ENCODE peak calls at places on chromosomes 6 and 20, in five cellular contexts. X, U, E, D and N are unnamed samples.

GRCh38 chr6:1536526-1537429 is 72.9 kb upstream of the FOXC1 start:
- DNase-seq in X (no peak), E (no peak), D (no peak), U (no peak), N (no peak)

GRCh38 chr20:15339264-15339663 is 1001.9 kb upstream of the FLRT3 start:
- DNase-seq in E (no peak), U (peak), D (no peak), X (no peak), N (no peak)

GRCh38 chr6:3349388-3350251 is 90.9 kb downstream of the PSMG4 start:
- DNase-seq in D (no peak), X (no peak), U (no peak), E (no peak), N (no peak)

GRCh38 chr6:129603731-129604130 is 106.2 kb downstream of the ARHGAP18 start:
- DNase-seq in X (no peak), E (no peak), U (no peak), D (no peak), N (no peak)

GRCh38 chr20:24100370-24101011 is 111.9 kb upstream of the GGTLC1 start:
- DNase-seq in E (peak), U (no peak), D (peak), X (peak), N (peak)

GRCh38 chr6:152087701-152088100 is 280.2 kb downstream of the ESR1 start:
- DNase-seq in U (no peak), X (no peak), E (no peak), D (no peak), N (no peak)

GRCh38 chr6:10403385-10404106 is 11.3 kb downstream of the TFAP2A start:
- DNase-seq in U (no peak), D (no peak), X (no peak), E (no peak), N (no peak)

GRCh38 chr6:111803384-111803783 is 69.9 kb downstream of the FYN start:
- DNase-seq in E (no peak), X (no peak), U (no peak), D (no peak), N (no peak)

GRCh38 chr20:34753706-34754461 is 49.7 kb downstream of the TP53INP2 start:
- DNase-seq in E (no peak), X (no peak), U (no peak), D (peak), N (no peak)

GRCh38 chr20:57860576-57860975 is 150.8 kb upstream of the PMEPA1 start:
- DNase-seq in X (no peak), E (no peak), U (no peak), D (no peak), N (no peak)

GRCh38 chr6:139142267-139142666 is 7.4 kb downstream of the HECA start:
- DNase-seq in X (no peak), U (no peak), E (no peak), D (no peak), N (no peak)

GRCh38 chr6:38671885-38672467 is 31.0 kb downstream of the GLO1 start:
- DNase-seq in E (no peak), D (peak), X (no peak), U (no peak), N (peak)

GRCh38 chr20:25685276-25686080 is 11.2 kb downstream of the ZNF337 start:
- DNase-seq in X (no peak), U (peak), E (no peak), D (peak), N (no peak)

GRCh38 chr6:56808871-56809359 is 146.0 kb upstream of the BEND6 start:
- DNase-seq in U (no peak), E (no peak), X (no peak), D (no peak), N (no peak)

GRCh38 chr6:21999012-21999528 is 297.8 kb downstream of the PRL start:
- DNase-seq in E (no peak), U (no peak), D (no peak), X (no peak), N (no peak)

GRCh38 chr6:105045546-105045945 is 88.6 kb downstream of the LIN28B start:
- DNase-seq in E (no peak), U (no peak), D (no peak), X (no peak), N (no peak)

GRCh38 chr6:5425267-5425666 is 164.0 kb downstream of the FARS2 start:
- DNase-seq in D (no peak), U (no peak), X (no peak), E (no peak), N (no peak)

GRCh38 chr6:88449770-88450169 is 283.6 kb upstream of the CNR1 start:
- DNase-seq in E (no peak), D (no peak), U (no peak), X (no peak), N (no peak)

GRCh38 chr20:59020938-59021551 is 1.8 kb downstream of the TUBB1 start:
- DNase-seq in E (no peak), U (no peak), D (no peak), X (no peak), N (no peak)

GRCh38 chr6:71533939-71534379 is 245.3 kb downstream of the OGFRL1 start:
- DNase-seq in U (peak), D (peak), E (no peak), X (no peak), N (peak)

GRCh38 chr6:15751721-15752350 is 89.0 kb upstream of the DTNBP1 start:
- DNase-seq in D (no peak), E (no peak), U (no peak), X (no peak), N (no peak)

GRCh38 chr6:80439721-80440488 is 333.4 kb downstream of the BCKDHB start:
- DNase-seq in U (no peak), D (no peak), E (no peak), X (no peak), N (no peak)

GRCh38 chr6:118565317-118565960 is 17.3 kb downstream of the PLN start:
- DNase-seq in D (peak), U (no peak), E (no peak), X (no peak), N (peak)
- TF ChIP-seq CTCF in D (peak), U (no peak), E (peak), X (peak), N (peak)

GRCh38 chr6:8982659-8983058 is 547.3 kb upstream of the SLC35B3 start:
- DNase-seq in U (no peak), X (no peak), E (no peak), D (no peak), N (no peak)

GRCh38 chr6:8983202-8983688 is 547.9 kb upstream of the SLC35B3 start:
- DNase-seq in E (peak), D (peak), X (peak), U (peak), N (peak)
- TF ChIP-seq CTCF in E (peak), D (peak), X (peak), U (peak), N (peak)

GRCh38 chr6:132259070-132259469 is 142.2 kb downstream of the MOXD1 start:
- DNase-seq in E (no peak), X (no peak), U (no peak), D (no peak), N (no peak)
- TF ChIP-seq CTCF in E (peak), X (no peak), U (no peak), D (no peak), N (no peak)

DNA sequence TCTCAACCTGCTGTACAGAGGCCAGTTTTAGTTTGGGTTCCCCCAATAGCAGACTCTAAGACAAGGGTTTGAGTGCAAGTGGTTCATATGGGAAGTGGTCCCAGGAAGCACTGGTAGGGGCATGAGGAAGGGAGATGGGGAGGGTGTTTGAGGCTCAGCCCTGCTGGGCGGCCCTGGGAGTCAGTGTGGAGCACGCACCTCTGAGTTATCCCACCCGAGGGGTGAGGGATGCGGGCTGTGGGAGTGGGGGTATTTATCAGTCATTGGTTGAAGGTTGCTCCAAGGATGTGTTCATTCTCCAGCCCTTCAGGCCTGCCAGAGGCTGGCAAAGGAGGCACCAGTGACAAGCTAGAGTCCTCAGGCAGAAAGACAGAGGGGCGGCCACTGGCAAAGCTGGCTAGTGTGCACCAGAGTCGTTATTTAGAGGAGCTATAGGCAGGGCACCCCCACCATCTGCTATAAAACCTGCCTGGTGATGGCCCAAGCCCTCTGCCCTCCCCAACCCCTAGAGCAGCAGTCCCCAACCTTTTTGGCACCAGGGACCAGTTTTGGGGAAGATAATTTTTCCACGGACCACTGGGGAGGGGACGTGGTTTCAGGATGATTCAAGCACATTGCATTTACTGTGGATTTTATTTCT is 16.5 kb downstream of the PXMP4 start:
- DNase-seq in E (no peak), U (no peak), D (no peak), X (no peak), N (no peak)
- TF ChIP-seq CTCF in E (no peak), U (no peak), D (no peak), X (no peak), N (no peak)